ENCODE peak calls at places on chromosome 17, in nine cellular contexts. C is spleen, N is HFF-Myc, B is brain microvascular endothelial cell, L is lower leg skin, T is neural progenitor cell, J is A673, I is cardiac muscle cell, K is body of pancreas. O is an unnamed sample.

GRCh38 chr17:57092171-57092570 is 7.1 kb downstream of the AKAP1 start:
- DNase-seq in B (peak), I (peak), K (no peak), C (no peak), T (no peak), N (no peak), L (no peak), J (no peak), O (peak)

GRCh38 chr17:49434821-49435581 is 20.3 kb upstream of the PHB1 start:
- DNase-seq in T (peak), B (peak), I (peak), K (peak), N (peak), C (no peak), J (peak), L (peak), O (no peak)

GRCh38 chr17:33904438-33904837 is 350.6 kb upstream of the CCL2 start:
- DNase-seq in I (no peak), C (no peak), B (no peak), K (no peak), L (no peak), T (no peak), J (no peak), N (no peak), O (no peak)

GRCh38 chr17:45117283-45117682 is 15.0 kb downstream of the PLCD3 start:
- DNase-seq in K (no peak), B (no peak), J (no peak), L (no peak), N (no peak), C (no peak), T (no peak), I (no peak), O (no peak)

GRCh38 chr17:15999141-15999973 is at the start of the genes TTC19 and ZSWIM7:
- DNase-seq in J (peak), L (peak), K (peak), B (peak), I (peak), N (peak), C (peak), T (peak), O (peak)

GRCh38 chr17:11608396-11608795 is 10.1 kb downstream of the DNAH9 start:
- DNase-seq in K (peak), T (no peak), L (no peak), J (peak), N (no peak), C (no peak), B (peak), I (peak), O (no peak)

GRCh38 chr17:18219016-18219415 is 6.4 kb upstream of the LLGL1 start:
- DNase-seq in I (peak), J (no peak), N (no peak), C (no peak), L (no peak), B (peak), T (no peak), K (no peak), O (peak)

GRCh38 chr17:43545383-43545632 is 832 bp downstream of the ETV4 start:
- DNase-seq in K (peak), B (no peak), I (peak), N (no peak), C (peak), J (peak), L (peak), T (no peak), O (no peak)

GRCh38 chr17:47728214-47728877 is 4.7 kb upstream of the TBX21 start:
- DNase-seq in B (no peak), T (no peak), L (no peak), C (peak), K (no peak), J (no peak), N (no peak), I (no peak), O (no peak)

GRCh38 chr17:38735161-38735997 is 5.2 kb downstream of the CISD3 start:
- DNase-seq in T (peak), B (no peak), N (no peak), C (peak), L (peak), K (peak), J (peak), I (peak), O (peak)

DNA sequence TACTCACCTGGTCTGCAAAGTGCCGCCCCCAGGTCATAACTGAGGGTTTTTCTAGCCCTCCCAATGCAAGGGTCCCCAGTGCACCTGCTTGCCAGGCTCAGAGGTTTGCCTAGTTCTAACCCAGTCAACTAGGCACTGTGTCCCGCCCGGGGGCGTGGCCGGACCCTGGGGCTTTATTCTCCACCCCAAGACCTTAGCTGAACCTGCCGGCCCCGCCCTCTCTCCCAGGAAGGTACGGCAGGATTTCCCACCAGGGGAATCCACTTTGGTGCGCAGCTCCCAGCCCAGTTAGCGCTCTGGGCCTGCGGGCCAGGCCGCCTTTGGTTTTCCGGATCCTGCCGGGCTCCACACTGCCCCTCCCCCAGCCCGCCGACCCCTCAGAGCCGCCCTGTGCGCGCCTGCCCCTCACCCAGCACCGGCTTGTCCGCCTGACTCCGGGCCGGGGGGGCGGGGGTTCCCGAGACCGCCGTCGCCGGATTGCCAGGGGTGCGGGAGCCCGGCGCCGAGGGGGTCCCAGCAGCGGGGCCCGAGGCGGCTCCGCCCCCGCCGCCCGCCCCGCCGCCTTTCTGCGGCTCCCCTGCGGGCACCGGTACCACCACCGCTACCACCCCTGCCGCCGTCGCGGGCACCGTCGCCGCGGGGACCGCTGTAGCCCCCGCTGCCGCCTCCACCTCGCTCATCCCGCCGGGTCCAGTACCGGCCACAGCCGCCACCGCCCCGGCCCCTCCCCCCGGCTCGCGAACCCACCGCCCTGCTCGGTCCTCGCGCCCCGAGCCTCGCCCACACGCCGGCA is 422 bp downstream of the YBX2 start:
- DNase-seq in L (no peak), C (no peak), B (no peak), I (no peak), J (no peak), T (peak), K (peak), N (no peak), O (no peak)
- H3K4me3 ChIP-seq in L (no peak), C (peak), B (no peak), I (peak), J (peak), T (peak), K (no peak), N (no peak), O (no peak)

DNA sequence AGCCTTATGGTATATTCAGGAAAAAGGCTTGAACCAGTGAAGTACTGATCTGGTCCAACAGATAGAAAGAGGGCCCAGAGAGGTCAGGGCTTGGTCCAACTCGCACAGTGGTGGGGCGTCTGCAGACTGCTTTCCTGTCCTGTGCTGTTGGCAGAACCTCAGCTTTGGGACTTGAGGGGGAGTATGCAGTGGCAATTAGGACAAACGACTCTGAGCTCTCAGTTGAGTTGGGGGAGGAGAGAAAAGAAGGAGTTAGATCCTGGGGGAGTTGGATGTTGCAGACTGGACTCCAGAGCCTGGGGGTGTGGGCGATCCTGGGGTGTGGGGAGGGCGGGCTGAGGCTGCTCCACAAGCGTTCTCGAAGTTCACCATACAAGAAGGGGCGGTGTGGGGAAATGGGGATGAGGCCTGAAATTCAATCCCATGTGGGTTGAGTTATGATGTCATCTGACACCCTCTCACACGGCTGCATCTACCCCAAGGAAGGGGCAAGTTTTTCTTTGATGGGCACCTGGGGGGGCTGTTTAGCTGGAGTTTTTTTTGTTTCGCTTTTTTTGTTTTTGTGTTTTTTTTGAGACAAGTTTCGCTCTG is 14.6 kb downstream of the GRB7 start:
- DNase-seq in C (peak), I (no peak), K (no peak), L (peak), T (no peak), B (no peak), J (no peak), N (no peak), O (no peak)
- TF ChIP-seq CTCF in C (no peak), I (no peak), K (no peak), L (no peak), T (no peak), B (no peak), J (no peak), N (no peak), O (no peak)

GRCh38 chr17:4788807-4789700 is at the start of gene GLTPD2:
- DNase-seq in I (peak), T (peak), L (no peak), C (no peak), J (no peak), K (peak), N (no peak), B (no peak), O (no peak)

GRCh38 chr17:4788159-4788806 is 481 bp upstream of the GLTPD2 start:
- DNase-seq in L (no peak), I (peak), N (no peak), C (no peak), J (peak), K (no peak), T (no peak), B (no peak), O (peak)

GRCh38 chr17:4786516-4786915 is 352 bp upstream of the VMO1 start:
- DNase-seq in I (peak), C (no peak), K (no peak), J (no peak), T (no peak), B (no peak), L (no peak), N (no peak), O (no peak)

GRCh38 chr17:4785311-4786110 is 653 bp downstream of the VMO1 start:
- DNase-seq in B (no peak), K (no peak), L (no peak), I (peak), N (no peak), J (no peak), C (no peak), T (no peak), O (no peak)

GRCh38 chr17:4786111-4786491 is at the start of gene VMO1:
- DNase-seq in K (no peak), T (peak), L (peak), C (peak), N (no peak), B (peak), J (peak), I (peak), O (peak)
- H3K4me3 ChIP-seq in K (no peak), T (peak), L (no peak), C (peak), N (no peak), B (peak), J (peak), I (no peak), O (peak)

GRCh38 chr17:28744104-28744801 is 442 bp downstream of the TRAF4 start:
- DNase-seq in J (peak), L (no peak), N (no peak), I (peak), B (no peak), K (peak), C (peak), T (peak), O (no peak)

GRCh38 chr17:28744802-28745051 is 916 bp downstream of the TRAF4 start:
- DNase-seq in J (no peak), K (no peak), C (no peak), I (peak), N (no peak), T (no peak), L (no peak), B (no peak), O (no peak)

GRCh38 chr17:28741358-28742349 is 2.2 kb upstream of the TRAF4 start:
- DNase-seq in J (no peak), N (no peak), B (no peak), C (peak), T (no peak), K (no peak), I (no peak), L (no peak), O (no peak)

GRCh38 chr17:28745052-28745776 is 1.4 kb downstream of the TRAF4 start:
- DNase-seq in N (no peak), I (peak), T (peak), B (no peak), L (no peak), K (peak), J (peak), C (peak), O (peak)

DNA sequence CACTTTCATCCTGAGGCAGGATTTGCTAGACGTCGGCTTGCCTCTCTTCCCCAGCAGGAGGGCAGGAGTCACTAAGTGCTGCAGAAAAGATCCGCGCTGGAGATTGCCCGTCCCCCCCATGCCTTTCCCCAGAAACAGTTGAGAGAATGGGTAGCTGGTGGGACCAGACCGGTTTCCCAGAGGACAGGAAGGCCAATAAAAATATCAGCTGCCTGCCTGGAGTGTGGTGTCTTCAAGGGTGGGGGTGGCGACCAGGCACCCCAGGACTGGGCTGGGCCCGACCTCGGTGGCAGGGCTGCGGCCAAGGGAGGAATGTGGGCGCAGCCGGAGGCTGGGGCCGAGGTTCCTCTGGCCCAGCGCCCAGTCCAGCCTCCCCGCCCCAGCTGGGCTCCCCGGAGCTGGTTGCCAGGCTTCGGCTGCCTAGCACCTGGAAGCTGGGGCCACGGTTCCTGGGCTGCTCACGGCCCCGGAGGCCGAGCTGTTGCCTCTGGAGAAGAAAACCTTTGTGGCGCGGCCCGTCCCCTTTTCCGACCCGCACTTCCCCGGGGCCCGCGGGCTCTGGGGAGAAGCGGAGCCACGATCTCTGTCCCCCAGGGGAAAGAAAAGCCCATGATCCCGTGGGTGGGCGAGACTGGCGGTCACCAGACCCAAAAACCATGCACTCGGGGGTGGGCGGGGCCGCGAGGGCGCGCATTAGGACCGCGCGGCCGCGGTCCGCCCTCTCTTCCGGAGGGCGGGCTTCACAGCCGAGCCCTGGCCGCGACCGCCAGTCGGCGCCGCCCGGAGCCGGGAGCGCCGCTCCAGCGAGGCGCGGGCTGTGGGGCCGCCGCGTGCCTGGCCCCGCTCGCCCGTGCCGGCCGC is at the start of gene TRAF4:
- DNase-seq in L (peak), T (peak), K (peak), I (peak), J (peak), C (peak), B (peak), N (peak), O (peak)
- TF ChIP-seq CTCF in L (no peak), T (no peak), K (no peak), I (no peak), J (no peak), C (peak), B (peak), N (no peak), O (peak)